ENCODE peak calls at places on chromosomes 12 and 14, in four cellular contexts. A is SHP77, K is GM03348, E is T follicular helper cell. Q is an unnamed sample.

GRCh38 chr12:79127268-79127895 is 262.8 kb downstream of the SYT1 start:
- DNase-seq in A (no peak), K (peak; percentile 43), E (no peak), Q (no peak)

GRCh38 chr14:104292084-104292970 is 153.9 kb downstream of the KIF26A start:
- DNase-seq in A (no peak), K (no peak), E (no peak), Q (no peak)

GRCh38 chr12:55842681-55843429 is at the start of gene MMP19:
- DNase-seq in A (no peak), K (peak; percentile 78), E (no peak), Q (no peak)

GRCh38 chr12:25838007-25838406 is 120.5 kb upstream of the RASSF8 start:
- DNase-seq in A (no peak), K (no peak), E (no peak), Q (no peak)

GRCh38 chr12:69515394-69515793 is 45.2 kb downstream of the FRS2 start:
- DNase-seq in A (no peak), K (no peak), E (no peak), Q (no peak)

GRCh38 chr14:61025239-61026223 is 44.5 kb downstream of the SLC38A6 start:
- DNase-seq in A (peak; percentile 23), K (peak; percentile 61), E (peak; percentile 26), Q (peak; percentile 46)

GRCh38 chr14:36495666-36496065 is 24.4 kb downstream of the NKX2-1 start:
- DNase-seq in A (no peak), K (no peak), E (no peak), Q (no peak)

GRCh38 chr14:98946995-98947394 is 325.0 kb downstream of the BCL11B start:
- DNase-seq in A (no peak), K (peak; percentile 14), E (no peak), Q (no peak)

GRCh38 chr12:6285063-6285477 is 25.4 kb upstream of the PLEKHG6 start:
- DNase-seq in A (no peak), K (peak; percentile 91), E (peak; percentile 49), Q (peak; percentile 55)

GRCh38 chr14:75168586-75169335 is 7.7 kb downstream of the TMED10 start:
- DNase-seq in A (no peak), K (no peak), E (no peak), Q (no peak)

GRCh38 chr12:120324841-120325417 is 2.6 kb downstream of the PLA2G1B start:
- DNase-seq in A (no peak), K (no peak), E (no peak), Q (no peak)

GRCh38 chr12:24889403-24889802 is 59.5 kb downstream of the BCAT1 start:
- DNase-seq in A (no peak), K (no peak), E (no peak), Q (no peak)

GRCh38 chr12:8951744-8952143 is 2.3 kb upstream of the M6PR start:
- DNase-seq in A (no peak), K (no peak), E (no peak), Q (peak; percentile 14)

Q was measured in T-cell.